ENCODE peak calls at places on chromosome X, in six cellular contexts. One of them, this sample, is unnamed. For H3K4me1, the result is how much of the 10 kb centered on the place peaks cover.

GRCh38 chrX:30892591-30892990 is 3.5 kb upstream of the TAB3 start:
- DNase-seq in body of pancreas: no peak
- DNase-seq in astrocyte: no peak
- DNase-seq in SK-N-SH: no peak
- DNase-seq in esophagus squamous epithelium: no peak
- DNase-seq in CD8-positive, alpha-beta T cell: no peak
- DNase-seq in this sample: peak

GRCh38 chrX:31260351-31260750 is 188.5 kb upstream of the FTHL17 start:
- DNase-seq in SK-N-SH: no peak
- DNase-seq in esophagus squamous epithelium: no peak
- DNase-seq in CD8-positive, alpha-beta T cell: no peak
- DNase-seq in body of pancreas: no peak
- DNase-seq in astrocyte: peak
- DNase-seq in this sample: no peak

GRCh38 chrX:106935175-106935574 is 15.0 kb downstream of the CLDN2 start:
- DNase-seq in CD8-positive, alpha-beta T cell: no peak
- DNase-seq in SK-N-SH: no peak
- DNase-seq in body of pancreas: no peak
- DNase-seq in esophagus squamous epithelium: no peak
- DNase-seq in astrocyte: no peak
- DNase-seq in this sample: no peak

GRCh38 chrX:24859211-24859841 is 156.4 kb downstream of the ARX start:
- DNase-seq in astrocyte: no peak
- DNase-seq in esophagus squamous epithelium: no peak
- DNase-seq in body of pancreas: peak
- DNase-seq in CD8-positive, alpha-beta T cell: no peak
- DNase-seq in SK-N-SH: no peak
- DNase-seq in this sample: no peak

GRCh38 chrX:69321006-69321655 is 155.9 kb upstream of the PJA1 start:
- DNase-seq in CD8-positive, alpha-beta T cell: no peak
- DNase-seq in esophagus squamous epithelium: no peak
- DNase-seq in SK-N-SH: peak
- DNase-seq in astrocyte: no peak
- DNase-seq in body of pancreas: no peak
- DNase-seq in this sample: no peak

GRCh38 chrX:68599256-68600152 is 48.0 kb upstream of the STARD8 start:
- DNase-seq in body of pancreas: no peak
- DNase-seq in SK-N-SH: peak
- DNase-seq in astrocyte: no peak
- DNase-seq in CD8-positive, alpha-beta T cell: no peak
- DNase-seq in esophagus squamous epithelium: no peak
- DNase-seq in this sample: no peak

GRCh38 chrX:107701493-107702121 is 73.3 kb downstream of the PRPS1 start:
- DNase-seq in SK-N-SH: no peak
- DNase-seq in body of pancreas: no peak
- DNase-seq in astrocyte: no peak
- DNase-seq in esophagus squamous epithelium: no peak
- DNase-seq in CD8-positive, alpha-beta T cell: no peak
- DNase-seq in this sample: no peak

GRCh38 chrX:41823402-41823801 is 99.4 kb downstream of the GPR82 start:
- DNase-seq in astrocyte: peak
- DNase-seq in body of pancreas: no peak
- DNase-seq in esophagus squamous epithelium: no peak
- DNase-seq in CD8-positive, alpha-beta T cell: no peak
- DNase-seq in SK-N-SH: no peak
- DNase-seq in this sample: peak

GRCh38 chrX:47232803-47233332 is at the start of gene USP11:
- DNase-seq in astrocyte: peak
- DNase-seq in CD8-positive, alpha-beta T cell: peak
- DNase-seq in body of pancreas: peak
- DNase-seq in esophagus squamous epithelium: no peak
- DNase-seq in SK-N-SH: peak
- DNase-seq in this sample: peak

GRCh38 chrX:21798677-21799219 is 40.7 kb upstream of the MBTPS2 start:
- DNase-seq in body of pancreas: peak
- DNase-seq in astrocyte: peak
- DNase-seq in CD8-positive, alpha-beta T cell: no peak
- DNase-seq in esophagus squamous epithelium: no peak
- DNase-seq in SK-N-SH: no peak
- DNase-seq in this sample: no peak

GRCh38 chrX:45806410-45807121 is 605.9 kb upstream of the DIPK2B start:
- DNase-seq in esophagus squamous epithelium: no peak
- DNase-seq in SK-N-SH: no peak
- DNase-seq in astrocyte: peak
- DNase-seq in body of pancreas: no peak
- DNase-seq in CD8-positive, alpha-beta T cell: peak
- DNase-seq in this sample: peak

GRCh38 chrX:79975605-79976004 is 38.9 kb upstream of the TBX22 start:
- DNase-seq in astrocyte: no peak
- DNase-seq in body of pancreas: no peak
- DNase-seq in esophagus squamous epithelium: no peak
- DNase-seq in SK-N-SH: no peak
- DNase-seq in CD8-positive, alpha-beta T cell: no peak
- DNase-seq in this sample: no peak

GRCh38 chrX:1807301-1807731 is 192.5 kb downstream of the ASMT start:
- DNase-seq in esophagus squamous epithelium: no peak
- DNase-seq in body of pancreas: no peak
- DNase-seq in astrocyte: peak
- DNase-seq in SK-N-SH: no peak
- DNase-seq in CD8-positive, alpha-beta T cell: no peak
- DNase-seq in this sample: no peak

GRCh38 chrX:21745756-21746155 is 12.2 kb downstream of the SMPX start:
- DNase-seq in esophagus squamous epithelium: no peak
- DNase-seq in CD8-positive, alpha-beta T cell: peak
- DNase-seq in body of pancreas: peak
- DNase-seq in SK-N-SH: peak
- DNase-seq in astrocyte: no peak
- DNase-seq in this sample: peak

GRCh38 chrX:151896734-151897474 is 15.8 kb upstream of the MAGEA4 start:
- DNase-seq in CD8-positive, alpha-beta T cell: no peak
- DNase-seq in SK-N-SH: no peak
- DNase-seq in astrocyte: peak
- DNase-seq in esophagus squamous epithelium: no peak
- DNase-seq in body of pancreas: no peak
- DNase-seq in this sample: no peak

GRCh38 chrX:135973025-135973547 is 702 bp downstream of the MMGT1 start:
- DNase-seq in body of pancreas: peak
- DNase-seq in SK-N-SH: no peak
- DNase-seq in esophagus squamous epithelium: no peak
- DNase-seq in CD8-positive, alpha-beta T cell: no peak
- DNase-seq in astrocyte: no peak
- DNase-seq in this sample: peak

GRCh38 chrX:46587753-46588171 is 14.2 kb downstream of the CHST7 start:
- DNase-seq in body of pancreas: no peak
- DNase-seq in esophagus squamous epithelium: no peak
- DNase-seq in SK-N-SH: no peak
- DNase-seq in CD8-positive, alpha-beta T cell: no peak
- DNase-seq in astrocyte: peak
- DNase-seq in this sample: no peak

GRCh38 chrX:12441376-12442128 is 303.3 kb downstream of the FRMPD4 start:
- DNase-seq in body of pancreas: peak
- DNase-seq in esophagus squamous epithelium: no peak
- DNase-seq in SK-N-SH: no peak
- DNase-seq in CD8-positive, alpha-beta T cell: no peak
- DNase-seq in astrocyte: peak
- DNase-seq in this sample: no peak

GRCh38 chrX:16633754-16634153 is 16.2 kb upstream of the S100G start:
- DNase-seq in body of pancreas: no peak
- DNase-seq in esophagus squamous epithelium: no peak
- DNase-seq in SK-N-SH: peak
- DNase-seq in astrocyte: peak
- DNase-seq in CD8-positive, alpha-beta T cell: no peak
- DNase-seq in this sample: no peak

GRCh38 chrX:19810809-19811208 is 76.6 kb downstream of the SH3KBP1 start:
- DNase-seq in astrocyte: no peak
- DNase-seq in SK-N-SH: no peak
- DNase-seq in esophagus squamous epithelium: no peak
- DNase-seq in CD8-positive, alpha-beta T cell: no peak
- DNase-seq in body of pancreas: peak
- DNase-seq in this sample: no peak

GRCh38 chrX:137565921-137566745 is at the start of gene ZIC3:
- DNase-seq in esophagus squamous epithelium: no peak
- DNase-seq in SK-N-SH: peak
- DNase-seq in astrocyte: peak
- DNase-seq in CD8-positive, alpha-beta T cell: no peak
- DNase-seq in body of pancreas: peak
- DNase-seq in this sample: no peak

GRCh38 chrX:1453390-1453783 is 678 bp upstream of the ASMTL start:
- DNase-seq in CD8-positive, alpha-beta T cell: no peak
- DNase-seq in SK-N-SH: no peak
- DNase-seq in esophagus squamous epithelium: no peak
- DNase-seq in body of pancreas: no peak
- DNase-seq in astrocyte: no peak
- DNase-seq in this sample: no peak

GRCh38 chrX:150934453-150934852 is 36.0 kb upstream of the CD99L2 start:
- DNase-seq in body of pancreas: no peak
- DNase-seq in CD8-positive, alpha-beta T cell: no peak
- DNase-seq in astrocyte: peak
- DNase-seq in esophagus squamous epithelium: no peak
- DNase-seq in SK-N-SH: no peak
- DNase-seq in this sample: no peak

GRCh38 chrX:106306391-106306947 is 138.4 kb downstream of the PWWP3B start:
- DNase-seq in esophagus squamous epithelium: no peak
- DNase-seq in astrocyte: no peak
- DNase-seq in body of pancreas: no peak
- DNase-seq in SK-N-SH: no peak
- DNase-seq in CD8-positive, alpha-beta T cell: no peak
- DNase-seq in this sample: no peak

GRCh38 chrX:41822917-41823316 is 98.9 kb downstream of the GPR82 start:
- DNase-seq in SK-N-SH: peak
- DNase-seq in body of pancreas: no peak
- DNase-seq in esophagus squamous epithelium: no peak
- DNase-seq in CD8-positive, alpha-beta T cell: no peak
- DNase-seq in astrocyte: no peak
- DNase-seq in this sample: peak

GRCh38 chrX:45267007-45267406 is 66.3 kb upstream of the DIPK2B start:
- DNase-seq in esophagus squamous epithelium: no peak
- DNase-seq in CD8-positive, alpha-beta T cell: no peak
- DNase-seq in body of pancreas: no peak
- DNase-seq in SK-N-SH: no peak
- DNase-seq in astrocyte: no peak
- DNase-seq in this sample: no peak

GRCh38 chrX:72105436-72105835 is 26.3 kb downstream of the RTL5 start:
- DNase-seq in astrocyte: no peak
- DNase-seq in CD8-positive, alpha-beta T cell: no peak
- DNase-seq in body of pancreas: no peak
- DNase-seq in SK-N-SH: no peak
- DNase-seq in esophagus squamous epithelium: no peak
- DNase-seq in this sample: no peak

DNA sequence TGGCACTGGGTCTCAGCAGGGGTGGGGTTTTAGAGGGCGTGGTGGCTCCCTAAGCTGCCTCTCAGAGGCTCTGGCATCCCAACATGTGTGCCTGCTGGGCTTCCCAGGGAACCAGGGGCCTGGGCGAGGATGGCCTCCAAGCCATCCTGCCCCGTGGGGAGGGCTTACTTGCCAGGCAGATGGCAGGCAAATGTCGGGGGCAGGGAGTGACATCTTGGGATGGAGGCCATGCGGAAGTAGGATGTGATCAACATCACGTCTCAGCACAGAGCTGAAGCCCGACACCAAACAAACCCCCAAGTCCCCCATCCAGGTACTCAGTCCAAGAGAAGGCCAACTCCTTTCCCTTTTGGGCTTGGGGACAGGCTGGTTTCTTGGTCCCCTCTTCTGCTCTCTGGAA is 4.7 kb downstream of the L1CAM start:
- DNase-seq in body of pancreas: no peak
- DNase-seq in astrocyte: no peak
- DNase-seq in esophagus squamous epithelium: no peak
- DNase-seq in CD8-positive, alpha-beta T cell: no peak
- DNase-seq in SK-N-SH: no peak
- DNase-seq in this sample: no peak
- H3K4me1 ChIP-seq in body of pancreas: under half
- H3K4me1 ChIP-seq in astrocyte: under half
- H3K4me1 ChIP-seq in esophagus squamous epithelium: under half
- H3K4me1 ChIP-seq in CD8-positive, alpha-beta T cell: under half
- H3K4me1 ChIP-seq in SK-N-SH: under half
- H3K4me1 ChIP-seq in this sample: under half

GRCh38 chrX:39152106-39152649 is 350.9 kb downstream of the MID1IP1 start:
- DNase-seq in astrocyte: no peak
- DNase-seq in body of pancreas: peak
- DNase-seq in SK-N-SH: peak
- DNase-seq in esophagus squamous epithelium: no peak
- DNase-seq in CD8-positive, alpha-beta T cell: no peak
- DNase-seq in this sample: peak
- TF ChIP-seq CTCF in astrocyte: peak
- TF ChIP-seq CTCF in body of pancreas: peak
- TF ChIP-seq CTCF in SK-N-SH: peak
- TF ChIP-seq CTCF in esophagus squamous epithelium: peak
- TF ChIP-seq CTCF in CD8-positive, alpha-beta T cell: peak
- TF ChIP-seq CTCF in this sample: peak

GRCh38 chrX:129779747-129780146 is at the start of gene SASH3:
- DNase-seq in body of pancreas: peak
- DNase-seq in SK-N-SH: no peak
- DNase-seq in CD8-positive, alpha-beta T cell: peak
- DNase-seq in astrocyte: no peak
- DNase-seq in esophagus squamous epithelium: peak
- DNase-seq in this sample: no peak
- H3K4me3 ChIP-seq in body of pancreas: no peak
- H3K4me3 ChIP-seq in SK-N-SH: no peak
- H3K4me3 ChIP-seq in CD8-positive, alpha-beta T cell: peak
- H3K4me3 ChIP-seq in astrocyte: no peak
- H3K4me3 ChIP-seq in esophagus squamous epithelium: peak
- H3K4me3 ChIP-seq in this sample: no peak

GRCh38 chrX:154599531-154599930 is 14.6 kb downstream of the CTAG1A start:
- DNase-seq in CD8-positive, alpha-beta T cell: no peak
- DNase-seq in esophagus squamous epithelium: no peak
- DNase-seq in SK-N-SH: no peak
- DNase-seq in body of pancreas: no peak
- DNase-seq in astrocyte: no peak
- DNase-seq in this sample: no peak

GRCh38 chrX:154602766-154603437 is 16.2 kb downstream of the CTAG1B start:
- DNase-seq in body of pancreas: no peak
- DNase-seq in SK-N-SH: no peak
- DNase-seq in astrocyte: no peak
- DNase-seq in CD8-positive, alpha-beta T cell: no peak
- DNase-seq in esophagus squamous epithelium: no peak
- DNase-seq in this sample: no peak

GRCh38 chrX:154600962-154601374 is 16.0 kb downstream of the CTAG1A start:
- DNase-seq in body of pancreas: no peak
- DNase-seq in esophagus squamous epithelium: no peak
- DNase-seq in astrocyte: peak
- DNase-seq in SK-N-SH: no peak
- DNase-seq in CD8-positive, alpha-beta T cell: no peak
- DNase-seq in this sample: no peak

GRCh38 chrX:154603438-154604430 is 15.3 kb downstream of the CTAG1B start:
- DNase-seq in SK-N-SH: no peak
- DNase-seq in esophagus squamous epithelium: no peak
- DNase-seq in CD8-positive, alpha-beta T cell: no peak
- DNase-seq in body of pancreas: peak
- DNase-seq in astrocyte: peak
- DNase-seq in this sample: no peak

DNA sequence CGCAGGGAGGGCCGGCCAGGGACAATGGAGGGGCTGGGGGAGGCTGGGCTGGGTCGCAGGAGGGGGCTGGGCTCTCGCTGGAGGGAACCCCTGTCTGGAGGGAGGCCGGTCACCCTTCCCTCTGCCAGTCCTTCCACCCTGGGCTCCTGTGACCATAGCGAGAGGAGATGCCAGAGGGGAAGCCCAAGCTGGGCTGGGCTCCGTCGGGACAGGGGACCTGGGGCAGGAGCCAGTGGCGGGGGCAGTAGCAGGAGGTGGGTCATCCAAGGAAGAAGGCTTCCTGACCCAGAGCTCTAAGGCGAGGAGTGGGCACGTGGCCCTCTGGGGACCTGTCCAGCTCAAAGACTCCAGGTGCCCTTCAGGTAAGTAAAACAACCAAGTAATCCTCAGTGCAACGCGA is 16.9 kb downstream of the CTAG1B start:
- DNase-seq in esophagus squamous epithelium: no peak
- DNase-seq in CD8-positive, alpha-beta T cell: no peak
- DNase-seq in astrocyte: no peak
- DNase-seq in body of pancreas: no peak
- DNase-seq in SK-N-SH: no peak
- DNase-seq in this sample: no peak
- H3K4me1 ChIP-seq in esophagus squamous epithelium: under half
- H3K4me1 ChIP-seq in CD8-positive, alpha-beta T cell: under half
- H3K4me1 ChIP-seq in astrocyte: under half
- H3K4me1 ChIP-seq in body of pancreas: under half
- H3K4me1 ChIP-seq in SK-N-SH: under half
- H3K4me1 ChIP-seq in this sample: under half

This sample was measured in Caco-2.